ENCODE peak calls at places on chromosomes 3 and 15, in five cellular contexts. U is IMR-90, K is PC-3, Q is fibroblast of villous mesenchyme, Z is astrocyte of the spinal cord. P is an unnamed sample.

GRCh38 chr3:129602309-129602708 is 4.2 kb downstream of the PLXND1 start:
- DNase-seq in U (no peak), Q (no peak), Z (no peak), K (no peak), P (no peak)

GRCh38 chr3:78988324-78988723 is 779.5 kb downstream of the ROBO1 start:
- DNase-seq in K (peak), Z (peak), U (peak), Q (peak), P (no peak)

GRCh38 chr3:189144645-189145044 is 27.1 kb upstream of the TPRG1 start:
- DNase-seq in K (peak), Q (peak), Z (no peak), U (peak), P (no peak)

GRCh38 chr3:162390891-162391290 is 894.3 kb downstream of the OTOL1 start:
- DNase-seq in U (peak), K (peak), Z (peak), Q (peak), P (peak)

GRCh38 chr15:85788796-85789495 is 5.8 kb downstream of the KLHL25 start:
- DNase-seq in Q (no peak), K (peak), U (no peak), Z (no peak), P (no peak)

GRCh38 chr3:57752307-57752706 is 3.8 kb upstream of the SLMAP start:
- DNase-seq in Z (peak), U (peak), Q (peak), K (peak), P (no peak)

GRCh38 chr3:149179225-149179624 is 42.4 kb downstream of the CP start:
- DNase-seq in U (peak), K (peak), Q (peak), Z (peak), P (no peak)

GRCh38 chr3:143597774-143598652 is 250.3 kb downstream of the SLC9A9 start:
- DNase-seq in Q (no peak), Z (peak), K (peak), U (no peak), P (no peak)

GRCh38 chr15:78675617-78676360 is 34.8 kb upstream of the CHRNB4 start:
- DNase-seq in K (no peak), Q (no peak), Z (no peak), U (no peak), P (no peak)

GRCh38 chr3:70621451-70621850 is 309.0 kb upstream of the MDFIC2 start:
- DNase-seq in Z (no peak), U (no peak), Q (no peak), K (no peak), P (no peak)

GRCh38 chr15:98700501-98700900 is 52.2 kb downstream of the IGF1R start:
- DNase-seq in K (no peak), Q (no peak), U (no peak), Z (no peak), P (no peak)

GRCh38 chr3:105429034-105429762 is 62.5 kb downstream of the ALCAM start:
- DNase-seq in Z (no peak), Q (no peak), K (no peak), U (peak), P (no peak)

GRCh38 chr3:197460002-197460401 is 95.8 kb downstream of the BDH1 start:
- DNase-seq in Z (no peak), Q (no peak), U (no peak), K (no peak), P (no peak)

GRCh38 chr15:77797270-77797669 is 164.6 kb upstream of the LINGO1 start:
- DNase-seq in Q (no peak), U (no peak), K (no peak), Z (no peak), P (no peak)

GRCh38 chr3:64539451-64540196 is 148.2 kb downstream of the ADAMTS9 start:
- DNase-seq in U (peak), K (no peak), Q (no peak), Z (peak), P (no peak)

GRCh38 chr3:183488343-183488742 is 59.9 kb upstream of the MCF2L2 start:
- DNase-seq in Z (no peak), U (no peak), K (no peak), Q (no peak), P (no peak)

GRCh38 chr15:67043939-67044771 is 21.2 kb upstream of the SMAD3 start:
- DNase-seq in Q (peak), Z (peak), K (peak), U (peak), P (peak)

GRCh38 chr3:25469609-25470008 is 41.5 kb downstream of the RARB start:
- DNase-seq in U (no peak), Z (no peak), K (no peak), Q (no peak), P (no peak)

GRCh38 chr15:72047020-72047419 is 70.9 kb downstream of the MYO9A start:
- DNase-seq in Z (peak), Q (no peak), K (no peak), U (peak), P (no peak)

GRCh38 chr15:92049290-92050008 is 195.9 kb downstream of the SLCO3A1 start:
- DNase-seq in U (no peak), Q (no peak), Z (no peak), K (no peak), P (no peak)

GRCh38 chr3:10467204-10467603 is 38.2 kb downstream of the ATP2B2 start:
- DNase-seq in U (no peak), K (no peak), Z (no peak), Q (no peak), P (no peak)

GRCh38 chr15:81427176-81427575 is 53.2 kb upstream of the TMC3 start:
- DNase-seq in U (no peak), Z (no peak), K (no peak), Q (no peak), P (no peak)

GRCh38 chr3:128319107-128319506 is 147.6 kb downstream of the DNAJB8 start:
- DNase-seq in Z (no peak), U (no peak), K (no peak), Q (no peak), P (no peak)

GRCh38 chr3:127487196-127487595 is 103.3 kb downstream of the TPRA1 start:
- DNase-seq in U (no peak), K (no peak), Q (no peak), Z (no peak), P (no peak)

GRCh38 chr15:92519709-92520108 is 126.0 kb downstream of the ST8SIA2 start:
- DNase-seq in U (no peak), Q (no peak), K (no peak), Z (peak), P (no peak)

GRCh38 chr3:150183619-150184425 is 213.1 kb upstream of the PFN2 start:
- DNase-seq in Z (peak), U (peak), Q (peak), K (peak), P (no peak)
- H3K4me3 ChIP-seq in Z (peak), U (peak), Q (peak), K (peak), P (peak)

DNA sequence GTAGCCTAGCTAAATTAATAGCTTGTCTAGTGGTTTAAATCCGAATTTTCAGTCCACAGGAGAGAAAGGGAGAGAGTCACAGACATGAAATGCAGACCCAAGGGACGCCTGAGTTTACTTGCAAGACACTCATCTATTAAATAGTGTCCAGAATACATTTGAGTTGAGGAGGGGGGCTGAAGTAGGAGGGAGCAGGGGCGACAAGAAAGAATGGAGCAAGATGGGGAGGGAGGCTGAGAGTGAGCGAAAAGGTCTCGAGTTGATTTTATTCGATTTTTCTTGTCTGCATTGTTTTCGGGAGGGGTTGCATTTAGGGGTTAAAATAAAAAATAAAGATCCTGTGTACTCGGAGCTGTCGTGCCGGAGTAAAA is 4.2 kb upstream of the MECOM start:
- DNase-seq in U (no peak), K (no peak), Z (peak), Q (no peak), P (no peak)
- H3K4me3 ChIP-seq in U (no peak), K (peak), Z (no peak), Q (no peak), P (no peak)

DNA sequence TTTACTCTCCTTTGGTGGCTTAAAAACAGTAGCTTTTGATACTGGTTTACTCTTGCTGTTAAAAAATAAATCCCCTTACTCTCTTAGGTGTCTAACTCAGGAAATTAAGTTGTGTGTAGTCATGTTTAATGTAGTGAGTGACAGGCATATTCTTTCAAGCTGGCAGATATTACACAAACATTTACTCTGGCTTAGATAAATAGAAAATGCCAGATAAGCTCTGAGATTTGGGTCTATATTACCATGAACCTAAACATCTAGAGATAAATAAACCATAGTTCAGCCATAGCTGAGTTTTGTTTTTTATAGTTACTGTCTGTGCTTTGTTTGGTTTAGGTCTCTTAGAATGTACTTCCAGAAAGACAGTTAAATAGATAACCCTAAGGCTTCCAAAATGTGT is 2.4 kb downstream of the SEMA6D start:
- DNase-seq in Q (peak), U (no peak), K (peak), Z (no peak), P (no peak)
- H3K4me3 ChIP-seq in Q (peak), U (peak), K (no peak), Z (peak), P (peak)

DNA sequence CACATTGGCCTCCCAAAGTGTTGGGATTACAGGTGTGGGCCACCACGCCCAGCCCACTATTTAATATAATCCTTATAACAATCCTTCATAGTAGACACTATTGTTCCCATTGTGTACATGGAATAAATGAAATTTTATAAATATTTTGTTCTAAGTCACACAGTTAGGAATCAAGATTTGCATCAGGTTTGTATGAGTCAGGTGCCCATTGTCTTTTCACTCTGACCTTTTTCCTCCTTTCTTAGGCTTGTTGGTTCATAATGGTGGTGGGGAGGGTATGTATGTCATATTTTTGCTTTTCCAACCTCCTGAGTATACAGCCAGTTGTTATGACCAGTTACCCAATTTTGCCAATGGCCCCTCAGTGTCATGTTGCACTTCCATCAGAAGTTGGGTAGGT is 18.0 kb upstream of the SLC30A4 start:
- DNase-seq in Q (no peak), Z (no peak), K (no peak), U (no peak), P (no peak)
- H3K4me3 ChIP-seq in Q (no peak), Z (no peak), K (no peak), U (no peak), P (no peak)

DNA sequence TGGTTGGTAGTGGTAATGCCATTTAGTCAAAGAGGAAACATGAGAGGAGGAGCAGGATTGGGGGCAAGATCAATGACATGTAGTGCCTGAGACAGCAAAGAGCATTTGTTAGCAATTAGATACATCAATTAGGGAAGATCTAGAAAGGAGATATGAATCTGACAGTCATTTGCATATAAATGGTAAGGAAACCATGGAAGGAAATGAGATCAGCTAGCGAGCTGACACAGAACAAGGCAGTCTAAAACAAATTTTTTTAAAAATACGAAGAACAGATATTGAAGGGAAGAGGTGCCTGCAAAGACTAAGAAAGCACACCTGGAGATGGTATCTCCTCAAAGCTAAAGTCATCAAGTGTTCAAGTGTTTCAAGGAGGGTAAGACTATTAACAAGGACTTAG is 4.6 kb downstream of the EPM2AIP1 start:
- DNase-seq in Z (no peak), U (no peak), K (no peak), Q (no peak), P (no peak)
- H3K4me3 ChIP-seq in Z (no peak), U (no peak), K (no peak), Q (no peak), P (no peak)

GRCh38 chr3:153159771-153160397 is 2.1 kb upstream of the RAP2B start:
- DNase-seq in U (no peak), K (no peak), Z (no peak), Q (no peak), P (no peak)
- H3K4me3 ChIP-seq in U (peak), K (peak), Z (peak), Q (peak), P (peak)